ENCODE peak calls at places on chromosomes 6 and 20, in four cellular contexts. One of them, this sample, is unnamed.

GRCh38 chr20:3000852-3001523 is 42.4 kb upstream of the GNRH2 start:
- DNase-seq in AG09319: peak; percentile 25
- DNase-seq in ELR: peak; percentile 75
- DNase-seq in AG20443: peak; percentile 35
- DNase-seq in this sample: no peak

GRCh38 chr6:41858703-41859102 is 36.5 kb downstream of the USP49 start:
- DNase-seq in AG09319: no peak
- DNase-seq in ELR: no peak
- DNase-seq in AG20443: no peak
- DNase-seq in this sample: no peak

GRCh38 chr6:63504777-63505384 is 67.4 kb upstream of the LOC128125822 start:
- DNase-seq in AG09319: no peak
- DNase-seq in ELR: peak; percentile 24
- DNase-seq in AG20443: no peak
- DNase-seq in this sample: no peak

GRCh38 chr6:138539882-138540281 is 40.6 kb upstream of the NHSL1 start:
- DNase-seq in AG09319: no peak
- DNase-seq in ELR: no peak
- DNase-seq in AG20443: no peak
- DNase-seq in this sample: no peak

GRCh38 chr20:24968278-24968677 is 19.2 kb downstream of the CST7 start:
- DNase-seq in AG09319: no peak
- DNase-seq in ELR: no peak
- DNase-seq in AG20443: no peak
- DNase-seq in this sample: no peak

GRCh38 chr6:111844921-111845320 is 28.3 kb downstream of the FYN start:
- DNase-seq in AG09319: no peak
- DNase-seq in ELR: no peak
- DNase-seq in AG20443: no peak
- DNase-seq in this sample: no peak

GRCh38 chr6:24883618-24884017 is 52.1 kb downstream of the RIPOR2 start:
- DNase-seq in AG09319: peak; percentile 51
- DNase-seq in ELR: no peak
- DNase-seq in AG20443: peak; percentile 45
- DNase-seq in this sample: no peak

GRCh38 chr6:135243871-135244796 is 63.0 kb downstream of the MYB start:
- DNase-seq in AG09319: no peak
- DNase-seq in ELR: no peak
- DNase-seq in AG20443: no peak
- DNase-seq in this sample: no peak

GRCh38 chr6:100968934-100969333 is 87.8 kb upstream of the ASCC3 start:
- DNase-seq in AG09319: no peak
- DNase-seq in ELR: no peak
- DNase-seq in AG20443: no peak
- DNase-seq in this sample: no peak

GRCh38 chr6:14286144-14286543 is 168.6 kb downstream of the CD83 start:
- DNase-seq in AG09319: peak; percentile 68
- DNase-seq in ELR: peak; percentile 81
- DNase-seq in AG20443: peak; percentile 90
- DNase-seq in this sample: no peak

GRCh38 chr6:38460216-38460615 is 179.5 kb downstream of the BTBD9 start:
- DNase-seq in AG09319: peak; percentile 67
- DNase-seq in ELR: no peak
- DNase-seq in AG20443: peak; percentile 78
- DNase-seq in this sample: no peak